ENCODE peak calls at places on chromosomes 4 and X, in six cellular contexts. One of them, this sample, is unnamed.

GRCh38 chrX:48045410-48046311 is 25.8 kb downstream of the ZNF630 start:
- DNase-seq in K562: no peak
- DNase-seq in GM12891: no peak
- DNase-seq in HepG2: peak; percentile 7
- DNase-seq in GM12878: no peak
- DNase-seq in H1: no peak
- DNase-seq in this sample: no peak

GRCh38 chr4:76605099-76605563 is 170.1 kb downstream of the SHROOM3 start:
- DNase-seq in GM12878: no peak
- DNase-seq in HepG2: no peak
- DNase-seq in H1: no peak
- DNase-seq in K562: no peak
- DNase-seq in GM12891: no peak
- DNase-seq in this sample: no peak

GRCh38 chr4:168514249-168514852 is 17.5 kb downstream of the PALLD start:
- DNase-seq in GM12878: no peak
- DNase-seq in GM12891: peak; percentile 5
- DNase-seq in K562: peak; percentile 42
- DNase-seq in H1: no peak
- DNase-seq in HepG2: peak; percentile 5
- DNase-seq in this sample: no peak

GRCh38 chr4:88858752-88859151 is 161.1 kb upstream of the NAP1L5 start:
- DNase-seq in GM12891: no peak
- DNase-seq in HepG2: no peak
- DNase-seq in K562: no peak
- DNase-seq in H1: no peak
- DNase-seq in GM12878: peak; percentile 61
- DNase-seq in this sample: no peak

GRCh38 chr4:1726146-1726934 is 5.0 kb downstream of the TACC3 start:
- DNase-seq in GM12878: peak; percentile 45
- DNase-seq in HepG2: peak; percentile 82
- DNase-seq in K562: peak; percentile 91
- DNase-seq in H1: peak; percentile 99
- DNase-seq in GM12891: peak; percentile 71
- DNase-seq in this sample: peak; percentile 74

GRCh38 chr4:168487821-168488162 is 7.5 kb upstream of the DDX60L start:
- DNase-seq in GM12891: no peak
- DNase-seq in GM12878: no peak
- DNase-seq in H1: no peak
- DNase-seq in HepG2: no peak
- DNase-seq in K562: no peak
- DNase-seq in this sample: no peak

GRCh38 chr4:91035276-91035675 is 908.1 kb downstream of the CCSER1 start:
- DNase-seq in H1: no peak
- DNase-seq in HepG2: no peak
- DNase-seq in K562: no peak
- DNase-seq in GM12891: no peak
- DNase-seq in GM12878: no peak
- DNase-seq in this sample: no peak

GRCh38 chr4:170853422-170854021 is 763.8 kb upstream of the AADAT start:
- DNase-seq in K562: peak; percentile 35
- DNase-seq in HepG2: peak; percentile 19
- DNase-seq in H1: peak; percentile 69
- DNase-seq in GM12878: peak; percentile 9
- DNase-seq in GM12891: peak; percentile 2
- DNase-seq in this sample: no peak

GRCh38 chrX:107470971-107471370 is 21.5 kb downstream of the FRMPD3 start:
- DNase-seq in K562: peak; percentile 3
- DNase-seq in HepG2: no peak
- DNase-seq in H1: no peak
- DNase-seq in GM12878: no peak
- DNase-seq in GM12891: no peak
- DNase-seq in this sample: no peak

GRCh38 chr4:5839751-5840674 is 52.9 kb downstream of the CRMP1 start:
- DNase-seq in HepG2: no peak
- DNase-seq in K562: no peak
- DNase-seq in GM12891: no peak
- DNase-seq in GM12878: no peak
- DNase-seq in H1: no peak
- DNase-seq in this sample: no peak

GRCh38 chrX:103453655-103454054 is 65.6 kb downstream of the RAB40A start:
- DNase-seq in K562: no peak
- DNase-seq in H1: no peak
- DNase-seq in GM12891: no peak
- DNase-seq in GM12878: no peak
- DNase-seq in HepG2: no peak
- DNase-seq in this sample: no peak

GRCh38 chrX:74490249-74490648 is 69.0 kb downstream of the SLC16A2 start:
- DNase-seq in HepG2: no peak
- DNase-seq in GM12891: no peak
- DNase-seq in K562: no peak
- DNase-seq in GM12878: no peak
- DNase-seq in H1: no peak
- DNase-seq in this sample: no peak

GRCh38 chr4:98253499-98253898 is 7.7 kb upstream of the RAP1GDS1 start:
- DNase-seq in HepG2: peak; percentile 16
- DNase-seq in H1: no peak
- DNase-seq in GM12891: no peak
- DNase-seq in GM12878: no peak
- DNase-seq in K562: no peak
- DNase-seq in this sample: no peak

GRCh38 chrX:74419861-74420193 is 1.5 kb upstream of the SLC16A2 start:
- DNase-seq in HepG2: no peak
- DNase-seq in H1: no peak
- DNase-seq in GM12891: no peak
- DNase-seq in GM12878: no peak
- DNase-seq in K562: no peak
- DNase-seq in this sample: no peak

GRCh38 chrX:67545772-67546495 is 2.1 kb downstream of the AR start:
- DNase-seq in H1: peak; percentile 50
- DNase-seq in GM12878: no peak
- DNase-seq in HepG2: no peak
- DNase-seq in K562: no peak
- DNase-seq in GM12891: no peak
- DNase-seq in this sample: no peak

GRCh38 chr4:159497961-159498360 is 395.1 kb downstream of the RAPGEF2 start:
- DNase-seq in H1: no peak
- DNase-seq in GM12878: no peak
- DNase-seq in K562: no peak
- DNase-seq in HepG2: no peak
- DNase-seq in GM12891: no peak
- DNase-seq in this sample: no peak

GRCh38 chr4:6448476-6449170 is 23.8 kb downstream of the PPP2R2C start:
- DNase-seq in HepG2: no peak
- DNase-seq in K562: no peak
- DNase-seq in H1: no peak
- DNase-seq in GM12891: no peak
- DNase-seq in GM12878: no peak
- DNase-seq in this sample: no peak

GRCh38 chrX:111349098-111349497 is 62.9 kb downstream of the DCX start:
- DNase-seq in K562: no peak
- DNase-seq in HepG2: no peak
- DNase-seq in H1: no peak
- DNase-seq in GM12891: no peak
- DNase-seq in GM12878: no peak
- DNase-seq in this sample: no peak

GRCh38 chrX:46251755-46252154 is 293.5 kb downstream of the ZNF674 start:
- DNase-seq in GM12878: no peak
- DNase-seq in K562: no peak
- DNase-seq in GM12891: no peak
- DNase-seq in H1: no peak
- DNase-seq in HepG2: peak; percentile 74
- DNase-seq in this sample: no peak

GRCh38 chrX:9430346-9430745 is 34.5 kb upstream of the TBL1X start:
- DNase-seq in K562: no peak
- DNase-seq in H1: no peak
- DNase-seq in GM12891: no peak
- DNase-seq in HepG2: no peak
- DNase-seq in GM12878: no peak
- DNase-seq in this sample: no peak

GRCh38 chrX:21479695-21480280 is 105.6 kb downstream of the CNKSR2 start:
- DNase-seq in GM12878: no peak
- DNase-seq in HepG2: peak; percentile 48
- DNase-seq in K562: peak; percentile 4
- DNase-seq in H1: no peak
- DNase-seq in GM12891: no peak
- DNase-seq in this sample: no peak

GRCh38 chr4:88775026-88775425 is 77.4 kb upstream of the NAP1L5 start:
- DNase-seq in GM12891: no peak
- DNase-seq in K562: no peak
- DNase-seq in H1: no peak
- DNase-seq in HepG2: no peak
- DNase-seq in GM12878: no peak
- DNase-seq in this sample: no peak

GRCh38 chr4:120630432-120630831 is 292.1 kb downstream of the PRDM5 start:
- DNase-seq in GM12878: no peak
- DNase-seq in K562: no peak
- DNase-seq in HepG2: no peak
- DNase-seq in H1: no peak
- DNase-seq in GM12891: no peak
- DNase-seq in this sample: no peak

GRCh38 chr4:29304595-29304994 is 1415.6 kb upstream of the PCDH7 start:
- DNase-seq in H1: no peak
- DNase-seq in K562: no peak
- DNase-seq in GM12891: no peak
- DNase-seq in HepG2: no peak
- DNase-seq in GM12878: no peak
- DNase-seq in this sample: no peak

GRCh38 chr4:182736207-182736606 is 181.0 kb downstream of the DCTD start:
- DNase-seq in GM12891: no peak
- DNase-seq in HepG2: no peak
- DNase-seq in H1: no peak
- DNase-seq in GM12878: no peak
- DNase-seq in K562: no peak
- DNase-seq in this sample: no peak

GRCh38 chrX:19799319-19800182 is 87.8 kb downstream of the SH3KBP1 start:
- DNase-seq in HepG2: no peak
- DNase-seq in H1: no peak
- DNase-seq in K562: no peak
- DNase-seq in GM12878: no peak
- DNase-seq in GM12891: no peak
- DNase-seq in this sample: no peak

GRCh38 chr4:26584725-26585124 is 841 bp downstream of the TBC1D19 start:
- DNase-seq in K562: no peak
- DNase-seq in GM12878: no peak
- DNase-seq in HepG2: no peak
- DNase-seq in H1: no peak
- DNase-seq in GM12891: no peak
- DNase-seq in this sample: no peak

GRCh38 chrX:38672646-38673045 is 111.3 kb downstream of the TSPAN7 start:
- DNase-seq in GM12878: no peak
- DNase-seq in H1: no peak
- DNase-seq in K562: no peak
- DNase-seq in HepG2: no peak
- DNase-seq in GM12891: no peak
- DNase-seq in this sample: no peak
- TF ChIP-seq POLR2A in GM12878: no peak
- TF ChIP-seq POLR2A in H1: no peak
- TF ChIP-seq POLR2A in K562: no peak
- TF ChIP-seq POLR2A in HepG2: no peak
- TF ChIP-seq POLR2A in GM12891: no peak
- TF ChIP-seq POLR2A in this sample: no peak

GRCh38 chr4:108830509-108831244 is 67.8 kb upstream of the ETNPPL start:
- DNase-seq in H1: no peak
- DNase-seq in GM12878: no peak
- DNase-seq in HepG2: no peak
- DNase-seq in GM12891: no peak
- DNase-seq in K562: peak; percentile 27
- DNase-seq in this sample: no peak

GRCh38 chr4:108833041-108833440 is 70.2 kb upstream of the ETNPPL start:
- DNase-seq in GM12891: no peak
- DNase-seq in HepG2: no peak
- DNase-seq in K562: no peak
- DNase-seq in H1: no peak
- DNase-seq in GM12878: no peak
- DNase-seq in this sample: no peak

GRCh38 chr4:108834787-108835384 is 72.0 kb upstream of the ETNPPL start:
- DNase-seq in K562: peak; percentile 44
- DNase-seq in GM12891: no peak
- DNase-seq in H1: no peak
- DNase-seq in HepG2: peak; percentile 23
- DNase-seq in GM12878: no peak
- DNase-seq in this sample: no peak

GRCh38 chr4:108829981-108830492 is 67.2 kb upstream of the ETNPPL start:
- DNase-seq in H1: no peak
- DNase-seq in K562: no peak
- DNase-seq in GM12891: no peak
- DNase-seq in HepG2: no peak
- DNase-seq in GM12878: no peak
- DNase-seq in this sample: no peak

GRCh38 chr4:108834167-108834566 is 71.3 kb upstream of the ETNPPL start:
- DNase-seq in GM12878: no peak
- DNase-seq in H1: no peak
- DNase-seq in HepG2: no peak
- DNase-seq in GM12891: no peak
- DNase-seq in K562: peak; percentile 21
- DNase-seq in this sample: no peak
- TF ChIP-seq TAF1 in GM12878: no peak
- TF ChIP-seq TAF1 in H1: no peak
- TF ChIP-seq TAF1 in HepG2: no peak
- TF ChIP-seq TAF1 in GM12891: no peak
- TF ChIP-seq TAF1 in K562: no peak
- TF ChIP-seq TAF1 in this sample: no peak

GRCh38 chr4:56530269-56531148 is 24.9 kb downstream of the ARL9 start:
- DNase-seq in HepG2: peak; percentile 12
- DNase-seq in H1: peak; percentile 89
- DNase-seq in GM12891: peak; percentile 58
- DNase-seq in GM12878: no peak
- DNase-seq in K562: peak; percentile 90
- DNase-seq in this sample: peak; percentile 62
- TF ChIP-seq POLR2A in HepG2: no peak
- TF ChIP-seq POLR2A in H1: peak; percentile 19
- TF ChIP-seq POLR2A in GM12891: no peak
- TF ChIP-seq POLR2A in GM12878: no peak
- TF ChIP-seq POLR2A in K562: peak; percentile 92
- TF ChIP-seq POLR2A in this sample: no peak

GRCh38 chr4:85745939-85746338 is 271.0 kb downstream of the ARHGAP24 start:
- DNase-seq in GM12891: no peak
- DNase-seq in GM12878: no peak
- DNase-seq in K562: no peak
- DNase-seq in HepG2: no peak
- DNase-seq in H1: no peak
- DNase-seq in this sample: no peak

GRCh38 chr4:85748654-85749053 is 273.7 kb downstream of the ARHGAP24 start:
- DNase-seq in H1: no peak
- DNase-seq in HepG2: no peak
- DNase-seq in GM12878: no peak
- DNase-seq in GM12891: no peak
- DNase-seq in K562: no peak
- DNase-seq in this sample: no peak

GRCh38 chr4:85751907-85752306 is 277.0 kb downstream of the ARHGAP24 start:
- DNase-seq in H1: no peak
- DNase-seq in GM12878: no peak
- DNase-seq in HepG2: no peak
- DNase-seq in GM12891: no peak
- DNase-seq in K562: no peak
- DNase-seq in this sample: no peak

GRCh38 chr4:85744950-85745349 is 270.0 kb downstream of the ARHGAP24 start:
- DNase-seq in GM12878: no peak
- DNase-seq in K562: no peak
- DNase-seq in HepG2: no peak
- DNase-seq in H1: no peak
- DNase-seq in GM12891: no peak
- DNase-seq in this sample: no peak

GRCh38 chr4:85747871-85748491 is 273.0 kb downstream of the ARHGAP24 start:
- DNase-seq in HepG2: peak; percentile 53
- DNase-seq in K562: peak; percentile 74
- DNase-seq in GM12878: no peak
- DNase-seq in GM12891: peak; percentile 26
- DNase-seq in H1: no peak
- DNase-seq in this sample: no peak
- TF ChIP-seq TAF1 in HepG2: no peak
- TF ChIP-seq TAF1 in K562: no peak
- TF ChIP-seq TAF1 in GM12878: no peak
- TF ChIP-seq TAF1 in GM12891: no peak
- TF ChIP-seq TAF1 in H1: no peak
- TF ChIP-seq TAF1 in this sample: no peak

This sample was measured in GM12892.